ENCODE peak calls at places on chromosome 9, in four cellular contexts. M is PC-9, Y is adipocyte, B is body of pancreas. I is an unnamed sample.

GRCh38 chr9:136729144-136729543 is 13.6 kb downstream of the LCN10 start:
- DNase-seq in M (no peak), Y (no peak), B (no peak), I (no peak)

GRCh38 chr9:33374634-33375237 is 27.6 kb downstream of the AQP7 start:
- DNase-seq in M (peak), Y (peak), B (peak), I (peak)

GRCh38 chr9:83466877-83467276 is 71.3 kb downstream of the FRMD3 start:
- DNase-seq in M (no peak), Y (peak), B (no peak), I (no peak)

GRCh38 chr9:120890415-120891254 is 13.6 kb upstream of the PHF19 start:
- DNase-seq in M (no peak), Y (no peak), B (no peak), I (no peak)

GRCh38 chr9:88143179-88143578 is 4.9 kb upstream of the SPATA31C2 start:
- DNase-seq in M (no peak), Y (no peak), B (no peak), I (no peak)

GRCh38 chr9:108104991-108105390 is 615.4 kb upstream of the KLF4 start:
- DNase-seq in M (no peak), Y (no peak), B (no peak), I (no peak)

GRCh38 chr9:69455311-69455710 is 130.3 kb downstream of the ENTREP1 start:
- DNase-seq in M (peak), Y (no peak), B (no peak), I (no peak)

GRCh38 chr9:7146582-7146981 is 388.8 kb downstream of the KDM4C start:
- DNase-seq in M (peak), Y (no peak), B (no peak), I (peak)

GRCh38 chr9:99778829-99779228 is 42.9 kb upstream of the NR4A3 start:
- DNase-seq in M (no peak), Y (no peak), B (no peak), I (no peak)

GRCh38 chr9:38141751-38142150 is 72.7 kb upstream of the SHB start:
- DNase-seq in M (no peak), Y (peak), B (no peak), I (peak)

GRCh38 chr9:126147186-126147585 is 179.4 kb upstream of the MVB12B start:
- DNase-seq in M (no peak), Y (no peak), B (no peak), I (no peak)

GRCh38 chr9:106420511-106420944 is 442.4 kb upstream of the ZNF462 start:
- DNase-seq in M (peak), Y (no peak), B (no peak), I (peak)

GRCh38 chr9:28810375-28811075 is 1237.2 kb upstream of the C9orf72 start:
- DNase-seq in M (no peak), Y (no peak), B (no peak), I (no peak)

DNA sequence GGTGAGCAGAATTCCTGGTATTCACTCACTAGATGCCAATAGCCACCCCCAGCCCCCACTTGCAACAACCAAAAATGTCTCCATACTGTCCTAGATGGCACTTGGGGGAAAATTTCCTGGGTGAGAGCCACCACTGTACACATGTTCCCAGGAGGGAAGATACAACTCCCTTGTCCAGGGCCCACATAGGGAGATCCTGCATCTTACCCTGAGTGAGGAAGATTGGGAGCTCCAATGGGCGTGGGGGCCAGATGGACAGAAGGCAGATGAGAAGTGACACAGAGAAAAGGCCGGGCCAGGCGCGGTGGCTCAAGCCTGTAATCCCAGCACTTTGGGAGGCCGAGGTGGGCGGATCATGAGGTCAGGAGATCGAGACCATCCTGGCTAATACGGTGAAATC is 12.3 kb upstream of the IPPK start:
- DNase-seq in M (no peak), Y (no peak), B (no peak), I (no peak)
- H3K4me3 ChIP-seq in M (no peak), Y (no peak), B (no peak), I (no peak)

GRCh38 chr9:113580041-113580953 is 116.8 kb downstream of the RGS3 start:
- DNase-seq in M (peak), Y (peak), B (peak), I (no peak)
- H3K4me3 ChIP-seq in M (peak), Y (no peak), B (no peak), I (no peak)

DNA sequence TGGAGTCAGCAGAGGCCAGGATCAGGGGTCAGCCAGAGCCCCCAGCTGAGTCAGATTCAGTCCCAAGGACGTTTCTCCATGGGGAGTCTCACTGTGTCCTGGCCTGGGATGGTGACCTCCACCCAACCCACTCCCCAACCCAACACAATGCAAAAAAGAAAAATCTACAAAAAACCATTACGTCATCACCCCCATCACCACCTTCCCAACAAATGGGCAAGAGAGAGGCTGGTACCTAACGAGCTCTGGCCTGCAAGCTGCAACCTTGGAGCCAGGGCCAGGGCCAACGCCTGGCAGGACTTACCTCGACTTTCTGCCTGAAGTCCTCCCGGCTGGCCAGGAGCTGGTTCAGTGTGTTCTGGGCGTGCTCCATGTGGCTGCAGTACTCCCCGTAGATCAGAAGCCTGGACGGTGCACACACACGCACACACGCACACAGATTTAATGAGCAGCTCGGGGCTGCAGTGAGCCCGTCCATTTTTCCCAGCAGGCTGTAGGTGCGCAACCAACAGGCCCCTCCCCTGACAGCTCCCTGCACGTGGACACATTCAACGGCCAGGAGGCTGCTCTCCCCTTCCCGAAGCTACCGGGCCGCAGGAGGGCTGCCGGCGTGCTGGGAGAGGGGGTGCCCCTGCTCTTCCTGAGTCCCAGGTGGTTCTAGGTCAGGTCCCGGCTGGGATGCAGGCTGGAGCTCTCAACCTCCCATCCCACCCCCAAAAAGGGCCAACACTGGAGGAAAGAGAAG is 59.4 kb upstream of the SARDH start:
- DNase-seq in M (no peak), Y (no peak), B (no peak), I (no peak)
- H3K4me3 ChIP-seq in M (no peak), Y (no peak), B (no peak), I (no peak)

DNA sequence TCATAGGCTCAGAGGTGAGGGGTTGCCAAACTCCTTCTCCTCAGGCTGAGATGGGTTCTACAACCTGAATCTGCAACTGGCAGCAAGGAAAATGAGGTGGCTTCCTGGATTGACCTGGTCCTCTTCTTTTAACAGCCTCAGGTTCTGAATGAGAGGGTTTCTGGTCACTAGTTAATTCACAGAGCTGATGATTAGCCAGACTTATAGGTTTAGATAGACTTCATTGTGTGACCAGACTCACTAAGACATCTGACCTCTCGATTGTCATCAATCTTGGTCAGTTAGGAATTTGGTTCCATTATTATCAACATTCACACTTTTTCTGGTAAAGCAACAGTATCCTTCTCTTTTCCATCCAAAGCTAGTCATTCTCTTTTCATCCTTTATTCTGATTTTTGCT is 257.9 kb downstream of the PAPPA start:
- DNase-seq in M (no peak), Y (no peak), B (no peak), I (no peak)
- H3K4me3 ChIP-seq in M (no peak), Y (no peak), B (no peak), I (no peak)

GRCh38 chr9:77018058-77019009 is 1.1 kb upstream of the FOXB2 start:
- DNase-seq in M (no peak), Y (peak), B (no peak), I (no peak)
- H3K4me3 ChIP-seq in M (no peak), Y (peak), B (no peak), I (no peak)

GRCh38 chr9:97853056-97853843 is at the start of gene FOXE1:
- DNase-seq in M (no peak), Y (no peak), B (no peak), I (no peak)
- H3K4me3 ChIP-seq in M (peak), Y (peak), B (no peak), I (no peak)

GRCh38 chr9:127794001-127794791 is 8.4 kb downstream of the CDK9 start:
- DNase-seq in M (no peak), Y (no peak), B (peak), I (no peak)

GRCh38 chr9:127791085-127791484 is 5.3 kb downstream of the CDK9 start:
- DNase-seq in M (no peak), Y (no peak), B (no peak), I (no peak)

GRCh38 chr9:127790094-127790855 is 4.4 kb downstream of the CDK9 start:
- DNase-seq in M (no peak), Y (no peak), B (no peak), I (no peak)

GRCh38 chr9:127793093-127793708 is 7.4 kb downstream of the CDK9 start:
- DNase-seq in M (peak), Y (no peak), B (peak), I (no peak)

DNA sequence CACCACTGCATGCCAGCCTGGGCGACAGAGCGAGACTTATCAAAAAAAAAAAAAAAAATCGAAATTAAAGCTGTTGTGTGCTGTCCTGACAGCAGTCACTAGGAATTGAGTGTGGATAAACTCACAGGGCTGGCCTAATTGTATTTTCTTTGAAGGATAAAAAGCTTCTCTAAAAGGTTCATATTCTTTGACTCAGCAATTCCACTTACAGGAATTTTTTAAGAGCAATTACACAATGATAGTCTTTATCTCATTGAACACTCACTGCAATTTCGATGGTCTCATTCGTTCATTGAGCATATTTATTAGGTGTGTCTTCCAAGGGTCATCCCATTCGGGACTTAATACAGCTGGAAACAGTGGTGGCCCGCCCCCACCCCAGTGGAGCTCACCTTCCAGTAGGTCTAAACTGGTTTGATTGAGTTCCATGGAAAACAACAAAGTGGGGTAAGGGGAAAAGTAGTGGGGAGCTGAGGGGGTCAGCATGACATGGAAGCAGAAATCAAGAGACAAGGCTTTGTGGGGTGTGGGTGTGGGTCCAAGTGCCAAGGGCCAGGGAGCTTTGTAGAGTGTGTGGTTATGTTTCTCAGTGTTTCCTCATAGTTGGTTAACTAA is 6.7 kb downstream of the CDK9 start:
- DNase-seq in M (peak), Y (no peak), B (no peak), I (no peak)
- H3K4me3 ChIP-seq in M (no peak), Y (no peak), B (no peak), I (no peak)

DNA sequence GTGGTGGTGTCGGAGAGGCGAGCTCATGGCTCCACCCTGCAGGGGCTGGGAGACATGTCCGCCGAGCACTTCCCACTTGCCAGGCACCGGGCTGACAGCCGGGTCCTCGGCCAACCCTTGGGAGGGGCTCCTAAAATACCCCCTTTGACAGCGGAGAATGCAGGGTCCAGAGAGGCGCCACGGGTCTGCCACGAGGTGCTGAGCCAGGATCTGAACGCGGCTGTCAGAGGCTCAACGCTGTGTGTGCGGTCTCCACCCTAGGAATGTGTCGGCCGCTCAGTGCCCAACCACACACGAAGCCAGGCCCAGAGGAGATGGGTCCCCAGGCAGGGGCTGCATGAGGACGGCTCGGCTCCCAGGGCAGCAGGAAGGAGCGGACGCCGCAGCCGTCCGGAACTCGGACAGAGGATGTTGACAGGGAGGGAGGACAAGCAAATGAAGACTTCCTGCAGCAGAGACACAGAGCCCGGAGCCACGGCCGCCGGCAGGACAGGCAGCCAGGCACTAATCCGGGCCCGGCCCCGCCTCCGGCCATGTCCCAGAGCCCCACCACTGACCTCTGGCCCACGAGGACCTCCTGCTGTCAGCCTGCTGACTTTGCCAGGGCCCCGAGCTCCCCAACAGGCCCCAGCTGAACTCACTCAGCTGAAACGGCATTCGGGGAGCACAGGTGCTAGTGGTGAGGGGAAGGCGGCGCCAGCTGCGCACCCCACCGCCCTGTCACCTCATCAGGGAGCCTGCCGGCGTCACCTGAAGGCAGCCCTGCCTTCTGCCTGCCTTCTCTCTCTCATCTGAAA is 12.8 kb downstream of the VAV2 start:
- DNase-seq in M (no peak), Y (no peak), B (peak), I (no peak)
- H3K4me3 ChIP-seq in M (no peak), Y (peak), B (no peak), I (peak)

DNA sequence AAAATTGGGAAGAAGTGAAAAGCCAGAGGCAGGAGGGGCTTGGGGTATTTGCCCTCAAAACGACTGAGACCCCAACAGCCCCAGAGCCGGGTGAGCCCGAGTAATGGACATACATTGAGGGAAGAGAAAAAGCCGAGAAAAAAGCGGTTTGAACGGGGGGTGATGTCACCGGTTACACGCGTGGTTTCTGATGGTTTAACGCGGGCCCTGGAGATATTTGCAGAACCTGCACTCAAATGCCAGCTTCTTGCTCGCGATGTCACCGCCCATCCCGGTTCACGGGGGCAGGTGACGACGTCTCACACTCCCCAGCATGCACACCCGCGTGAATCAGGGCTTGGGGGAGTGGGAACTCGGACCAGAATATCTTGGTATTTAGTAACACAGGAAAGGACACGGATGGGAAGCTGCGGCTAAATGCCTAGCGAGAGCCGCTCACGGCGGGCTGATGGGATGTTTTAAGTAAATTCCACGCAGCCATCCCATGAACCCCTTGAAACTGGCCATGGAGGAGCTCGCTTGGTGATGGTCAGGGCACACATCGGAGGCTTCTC is 102.0 kb upstream of the RAPGEF1 start:
- DNase-seq in M (no peak), Y (no peak), B (no peak), I (no peak)
- H3K4me3 ChIP-seq in M (no peak), Y (no peak), B (no peak), I (no peak)

GRCh38 chr9:3963266-3964019 is 336.4 kb downstream of the GLIS3 start:
- DNase-seq in M (no peak), Y (peak), B (peak), I (peak)
- H3K4me3 ChIP-seq in M (no peak), Y (peak), B (no peak), I (no peak)